ENCODE peak calls at places on chromosomes 7 and 10, in eight cellular contexts. U is effector CD4-positive, alpha-beta T cell; M is stimulated activated CD4-positive, alpha-beta T cell treated with anti-CD3 and anti-CD28 coated beads, Interleukin-4, amount 100 ng/mL, for 1 hour; E is HEK293T; Z is iris pigment epithelial cell; V is T-cell; H is GM03348; F is activated T-cell treated with anti-CD3 and anti-CD28 coated beads for 1 hour. T is an unnamed sample.

GRCh38 chr7:155190608-155191536 is 106.8 kb upstream of the INSIG1 start:
- DNase-seq in E (peak; percentile 88), H (peak; percentile 90), F (peak; percentile 62), V (no peak), M (peak; percentile 76), U (peak; percentile 41), Z (peak; percentile 17), T (peak; percentile 9)

GRCh38 chr10:79403441-79404230 is 41.8 kb downstream of the ZCCHC24 start:
- DNase-seq in M (no peak), Z (no peak), H (no peak), F (no peak), E (no peak), U (no peak), V (no peak), T (no peak)

GRCh38 chr10:133139561-133140065 is 20.4 kb upstream of the KNDC1 start:
- DNase-seq in E (no peak), F (no peak), U (no peak), V (no peak), H (no peak), Z (no peak), M (no peak), T (no peak)

GRCh38 chr10:60527676-60528075 is 138.0 kb upstream of the ANK3 start:
- DNase-seq in V (no peak), H (no peak), Z (no peak), E (no peak), M (no peak), U (no peak), F (no peak), T (no peak)

GRCh38 chr10:100886946-100887345 is 25.8 kb upstream of the SLF2 start:
- DNase-seq in H (no peak), Z (no peak), F (no peak), U (no peak), V (no peak), E (no peak), M (no peak), T (no peak)

GRCh38 chr10:31242902-31243301 is 76.1 kb upstream of the ZEB1 start:
- DNase-seq in M (peak; percentile 61), Z (peak; percentile 93), F (no peak), U (no peak), H (peak; percentile 79), E (no peak), V (no peak), T (peak; percentile 7)

GRCh38 chr10:103552856-103553742 is 59.6 kb downstream of the NEURL1 start:
- DNase-seq in M (no peak), V (no peak), Z (no peak), H (no peak), F (no peak), E (no peak), U (no peak), T (no peak)

GRCh38 chr10:88092975-88093374 is 229.6 kb downstream of the PTEN start:
- DNase-seq in V (no peak), E (no peak), F (no peak), U (no peak), H (no peak), M (no peak), Z (no peak), T (no peak)

T was measured in NCI-H460.